ENCODE peak calls at places on chromosome 7, in four cellular contexts. One of them, this sample, is unnamed.

GRCh38 chr7:95545007-95545615 is 51.2 kb downstream of the PDK4 start:
- DNase-seq in anterior cingulate cortex: no peak
- DNase-seq in NCI-H524: no peak
- DNase-seq in KBM-7: peak
- DNase-seq in this sample: no peak

GRCh38 chr7:40780431-40780830 is 645.6 kb downstream of the SUGCT start:
- DNase-seq in KBM-7: no peak
- DNase-seq in anterior cingulate cortex: no peak
- DNase-seq in NCI-H524: no peak
- DNase-seq in this sample: no peak

GRCh38 chr7:129776397-129776792 is 164.9 kb downstream of the NRF1 start:
- DNase-seq in KBM-7: no peak
- DNase-seq in anterior cingulate cortex: no peak
- DNase-seq in NCI-H524: no peak
- DNase-seq in this sample: no peak

GRCh38 chr7:107045980-107046379 is 1.5 kb downstream of the PRKAR2B start:
- DNase-seq in anterior cingulate cortex: no peak
- DNase-seq in KBM-7: no peak
- DNase-seq in NCI-H524: no peak
- DNase-seq in this sample: no peak

GRCh38 chr7:28748934-28749584 is 209.1 kb downstream of the TRIL start:
- DNase-seq in KBM-7: peak
- DNase-seq in NCI-H524: no peak
- DNase-seq in anterior cingulate cortex: no peak
- DNase-seq in this sample: no peak

GRCh38 chr7:40866601-40867000 is 731.8 kb downstream of the SUGCT start:
- DNase-seq in NCI-H524: no peak
- DNase-seq in KBM-7: no peak
- DNase-seq in anterior cingulate cortex: no peak
- DNase-seq in this sample: no peak

GRCh38 chr7:69903410-69903809 is 305.1 kb downstream of the AUTS2 start:
- DNase-seq in KBM-7: no peak
- DNase-seq in NCI-H524: no peak
- DNase-seq in anterior cingulate cortex: no peak
- DNase-seq in this sample: no peak

GRCh38 chr7:53518319-53518718 is 482.9 kb downstream of the POM121L12 start:
- DNase-seq in NCI-H524: peak
- DNase-seq in KBM-7: no peak
- DNase-seq in anterior cingulate cortex: no peak
- DNase-seq in this sample: no peak

GRCh38 chr7:129169171-129169643 is 19.2 kb upstream of the SMO start:
- DNase-seq in anterior cingulate cortex: no peak
- DNase-seq in NCI-H524: no peak
- DNase-seq in KBM-7: no peak
- DNase-seq in this sample: peak

GRCh38 chr7:133510326-133511055 is 257.6 kb downstream of the EXOC4 start:
- DNase-seq in KBM-7: no peak
- DNase-seq in anterior cingulate cortex: no peak
- DNase-seq in NCI-H524: no peak
- DNase-seq in this sample: no peak

GRCh38 chr7:134886353-134887057 is 99.8 kb upstream of the AGBL3 start:
- DNase-seq in NCI-H524: no peak
- DNase-seq in KBM-7: no peak
- DNase-seq in anterior cingulate cortex: no peak
- DNase-seq in this sample: no peak

GRCh38 chr7:12091164-12091563 is 119.9 kb upstream of the TMEM106B start:
- DNase-seq in anterior cingulate cortex: no peak
- DNase-seq in KBM-7: no peak
- DNase-seq in NCI-H524: peak
- DNase-seq in this sample: no peak

GRCh38 chr7:140773104-140773503 is 76.6 kb downstream of the NDUFB2 start:
- DNase-seq in KBM-7: no peak
- DNase-seq in anterior cingulate cortex: no peak
- DNase-seq in NCI-H524: no peak
- DNase-seq in this sample: no peak

GRCh38 chr7:142745783-142746182 is 3.5 kb upstream of the PRSS1 start:
- DNase-seq in KBM-7: peak
- DNase-seq in NCI-H524: no peak
- DNase-seq in anterior cingulate cortex: no peak
- DNase-seq in this sample: no peak

GRCh38 chr7:93944673-93945072 is 23.1 kb downstream of the GNG11 start:
- DNase-seq in KBM-7: peak
- DNase-seq in anterior cingulate cortex: no peak
- DNase-seq in NCI-H524: no peak
- DNase-seq in this sample: no peak

This sample was measured in NCI-H1694 treated with DMSO at 0.1 percent for 48 hours.